ENCODE peak calls at places on chromosomes 12 and 14, in four cellular contexts. H is K562, W is HepG2, L is GM12878. B is an unnamed sample.

GRCh38 chr12:34399631-34400422 is 377.5 kb downstream of the ALG10 start:
- DNase-seq in H (peak), W (no peak), L (no peak), B (peak)

GRCh38 chr12:83767723-83768122 is 1081.0 kb downstream of the TMTC2 start:
- DNase-seq in H (no peak), W (no peak), L (no peak), B (no peak)

GRCh38 chr12:87866602-87867292 is 162.5 kb downstream of the C12orf50 start:
- DNase-seq in H (no peak), W (peak), L (no peak), B (no peak)

GRCh38 chr12:27474344-27474743 is 27.8 kb downstream of the SMCO2 start:
- DNase-seq in H (no peak), W (no peak), L (no peak), B (no peak)

GRCh38 chr12:26114720-26115406 is 10.0 kb downstream of the BHLHE41 start:
- DNase-seq in H (no peak), W (no peak), L (no peak), B (no peak)

GRCh38 chr14:94398536-94398935 is 10.1 kb upstream of the SERPINA1 start:
- DNase-seq in H (no peak), W (no peak), L (no peak), B (no peak)

GRCh38 chr14:69335421-69335820 is 62.7 kb downstream of the ERH start:
- DNase-seq in H (no peak), W (no peak), L (no peak), B (no peak)

GRCh38 chr12:102350070-102350469 is 130.3 kb downstream of the IGF1 start:
- DNase-seq in H (no peak), W (no peak), L (no peak), B (no peak)

GRCh38 chr12:62722971-62723680 is 211.8 kb downstream of the PPM1H start:
- DNase-seq in H (no peak), W (no peak), L (no peak), B (no peak)

GRCh38 chr14:44700184-44700583 is 193.1 kb upstream of the FSCB start:
- DNase-seq in H (no peak), W (no peak), L (no peak), B (no peak)

GRCh38 chr14:21476526-21476924 is 234 bp downstream of the RAB2B start:
- DNase-seq in H (peak), W (peak), L (no peak), B (peak)

GRCh38 chr12:128068211-128068610 is 198.8 kb upstream of the TMEM132C start:
- DNase-seq in H (no peak), W (no peak), L (no peak), B (no peak)

GRCh38 chr12:96401061-96401871 is 1.0 kb upstream of the CDK17 start:
- DNase-seq in H (peak), W (peak), L (peak), B (no peak)

GRCh38 chr12:71415336-71416231 is 24.0 kb upstream of the LGR5 start:
- DNase-seq in H (peak), W (peak), L (peak), B (no peak)

GRCh38 chr12:19236656-19237055 is 107.1 kb downstream of the PLEKHA5 start:
- DNase-seq in H (no peak), W (no peak), L (no peak), B (no peak)

GRCh38 chr14:99387880-99388279 is 92.8 kb downstream of the SETD3 start:
- DNase-seq in H (no peak), W (no peak), L (no peak), B (no peak)

GRCh38 chr14:97459180-97459579 is 662.0 kb downstream of the VRK1 start:
- DNase-seq in H (no peak), W (no peak), L (no peak), B (no peak)

GRCh38 chr14:61535470-61535869 is 159.8 kb upstream of the HIF1A start:
- DNase-seq in H (no peak), W (no peak), L (no peak), B (no peak)

GRCh38 chr14:64788706-64789105 is 84.5 kb downstream of the PLEKHG3 start:
- DNase-seq in H (no peak), W (no peak), L (no peak), B (no peak)
- TF ChIP-seq NR2C2 in H (no peak), W (no peak), L (no peak), B (no peak)

GRCh38 chr12:124498178-124498869 is 69.1 kb downstream of the NCOR2 start:
- DNase-seq in H (no peak), W (no peak), L (no peak), B (no peak)
- TF ChIP-seq NR2C2 in H (no peak), W (no peak), L (no peak), B (no peak)

GRCh38 chr14:103770902-103771301 is 55.3 kb downstream of the ZFYVE21 start:
- DNase-seq in H (no peak), W (no peak), L (no peak), B (no peak)
- TF ChIP-seq NR2C2 in H (no peak), W (no peak), L (no peak), B (no peak)

DNA sequence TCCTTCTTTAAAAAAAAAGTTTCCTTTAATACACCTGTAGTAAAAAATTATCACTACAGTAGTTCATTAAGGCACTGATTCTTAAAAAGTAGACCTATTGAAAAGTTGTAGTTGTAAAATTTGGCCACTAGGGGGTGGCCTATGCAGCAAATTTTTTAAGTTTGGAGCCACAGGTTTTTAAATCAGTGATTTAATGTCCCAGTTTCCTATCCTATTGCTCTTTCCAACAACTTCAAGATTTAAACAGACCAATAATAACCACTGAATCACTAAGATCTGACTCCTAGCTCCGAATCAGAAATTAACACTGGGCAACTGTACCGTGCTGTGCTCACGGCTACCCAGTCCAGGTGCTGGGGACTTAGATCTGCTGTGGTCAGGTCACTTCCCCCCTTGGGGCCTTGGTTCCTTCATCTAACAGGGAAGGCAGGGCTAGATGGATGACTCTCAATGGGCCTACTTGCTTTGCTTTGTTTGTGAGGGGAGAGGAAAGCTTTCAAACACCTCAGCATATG is 279.3 kb downstream of the MED13L start:
- DNase-seq in H (peak), W (peak), L (no peak), B (peak)
- TF ChIP-seq NR2C2 in H (no peak), W (no peak), L (no peak), B (no peak)

GRCh38 chr12:92543872-92544271 is 158.9 kb upstream of the PLEKHG7 start:
- DNase-seq in H (no peak), W (no peak), L (no peak), B (no peak)

GRCh38 chr12:92544321-92544720 is 158.5 kb upstream of the PLEKHG7 start:
- DNase-seq in H (no peak), W (no peak), L (no peak), B (no peak)

GRCh38 chr12:92546259-92546825 is 156.4 kb upstream of the PLEKHG7 start:
- DNase-seq in H (no peak), W (no peak), L (no peak), B (no peak)

GRCh38 chr12:92547906-92548305 is 154.9 kb upstream of the PLEKHG7 start:
- DNase-seq in H (no peak), W (no peak), L (no peak), B (no peak)

GRCh38 chr12:92546826-92547348 is 155.9 kb upstream of the PLEKHG7 start:
- DNase-seq in H (no peak), W (no peak), L (no peak), B (no peak)
- TF ChIP-seq NR2C2 in H (no peak), W (no peak), L (no peak), B (no peak)

GRCh38 chr14:100406505-100407131 is 83.5 kb downstream of the SLC25A47 start:
- DNase-seq in H (peak), W (peak), L (no peak), B (no peak)
- TF ChIP-seq NR2C2 in H (peak), W (no peak), L (no peak), B (no peak)

GRCh38 chr12:123478762-123479161 is 20.8 kb downstream of the SNRNP35 start:
- DNase-seq in H (no peak), W (no peak), L (no peak), B (no peak)
- TF ChIP-seq NR2C2 in H (no peak), W (no peak), L (no peak), B (no peak)

B was measured in WTC11.